ENCODE peak calls at places on chromosomes 5 and 9, in four cellular contexts. N, G, I and X are unnamed samples.

GRCh38 chr5:30040483-30041116 is 1152.9 kb upstream of the CDH6 start:
- DNase-seq in N (peak; percentile 73), G (peak; percentile 69), I (peak; percentile 15), X (peak; percentile 65)

GRCh38 chr5:109496112-109496511 is 86.3 kb upstream of the PJA2 start:
- DNase-seq in N (no peak), G (no peak), I (no peak), X (no peak)

GRCh38 chr5:95178046-95178651 is 106.7 kb downstream of the MCTP1 start:
- DNase-seq in N (peak; percentile 43), G (peak; percentile 7), I (peak; percentile 29), X (no peak)

GRCh38 chr9:114777841-114778240 is 28.0 kb downstream of the TNFSF15 start:
- DNase-seq in N (no peak), G (no peak), I (no peak), X (no peak)

GRCh38 chr9:69485466-69485865 is 160.5 kb downstream of the ENTREP1 start:
- DNase-seq in N (no peak), G (no peak), I (no peak), X (no peak)

GRCh38 chr9:22911632-22912031 is 465.0 kb downstream of the DMRTA1 start:
- DNase-seq in N (no peak), G (no peak), I (no peak), X (no peak)

GRCh38 chr9:22529426-22530199 is 83.0 kb downstream of the DMRTA1 start:
- DNase-seq in N (no peak), G (no peak), I (no peak), X (no peak)

GRCh38 chr9:32502459-32502858 is 23.5 kb downstream of the RIGI start:
- DNase-seq in N (no peak), G (no peak), I (peak; percentile 41), X (no peak)

GRCh38 chr5:135219868-135220267 is 179.2 kb downstream of the MACROH2A1 start:
- DNase-seq in N (no peak), G (no peak), I (no peak), X (no peak)

GRCh38 chr9:98993570-98993945 is 49.9 kb downstream of the COL15A1 start:
- DNase-seq in N (no peak), G (no peak), I (no peak), X (no peak)

GRCh38 chr5:10876345-10876744 is 115.3 kb upstream of the DAP start:
- DNase-seq in N (no peak), G (no peak), I (no peak), X (no peak)

GRCh38 chr9:98429613-98430012 is 174.2 kb upstream of the TBC1D2 start:
- DNase-seq in N (peak; percentile 49), G (no peak), I (no peak), X (no peak)

GRCh38 chr5:112795944-112796678 is 58.4 kb downstream of the APC start:
- DNase-seq in N (peak; percentile 39), G (peak; percentile 19), I (no peak), X (no peak)

GRCh38 chr5:141513627-141514329 is 24.9 kb downstream of the PCDHGC5 start:
- DNase-seq in N (peak; percentile 12), G (no peak), I (no peak), X (no peak)

GRCh38 chr9:107489144-107489673 is 360 bp downstream of the KLF4 start:
- DNase-seq in N (no peak), G (no peak), I (no peak), X (no peak)

GRCh38 chr5:129963359-129963758 is 59.1 kb downstream of the CHSY3 start:
- DNase-seq in N (no peak), G (no peak), I (no peak), X (no peak)

GRCh38 chr5:143231426-143231825 is 172.1 kb downstream of the NR3C1 start:
- DNase-seq in N (no peak), G (no peak), I (no peak), X (no peak)

GRCh38 chr5:84430863-84431663 is 46.4 kb upstream of the EDIL3 start:
- DNase-seq in N (no peak), G (no peak), I (no peak), X (no peak)

GRCh38 chr9:107246259-107247254 is 36.5 kb upstream of the RAD23B start:
- DNase-seq in N (peak; percentile 43), G (no peak), I (no peak), X (no peak)

GRCh38 chr9:104025109-104025508 is 69.0 kb upstream of the SMC2 start:
- DNase-seq in N (no peak), G (no peak), I (no peak), X (no peak)

GRCh38 chr5:93874491-93874890 is 133.1 kb upstream of the POU5F2 start:
- DNase-seq in N (no peak), G (no peak), I (no peak), X (no peak)

GRCh38 chr5:133680830-133681555 is 68.7 kb upstream of the FSTL4 start:
- DNase-seq in N (no peak), G (no peak), I (no peak), X (no peak)

GRCh38 chr5:107630184-107630583 is 40.6 kb downstream of the EFNA5 start:
- DNase-seq in N (no peak), G (no peak), I (no peak), X (no peak)

GRCh38 chr5:96566775-96567174 is 95.4 kb upstream of the CAST start:
- DNase-seq in N (no peak), G (no peak), I (no peak), X (no peak)

GRCh38 chr5:96565843-96566242 is 96.3 kb upstream of the CAST start:
- DNase-seq in N (peak; percentile 16), G (no peak), I (no peak), X (no peak)

GRCh38 chr5:96567188-96567587 is 95.0 kb upstream of the CAST start:
- DNase-seq in N (no peak), G (no peak), I (no peak), X (no peak)

GRCh38 chr5:96569770-96570169 is 92.4 kb upstream of the CAST start:
- DNase-seq in N (no peak), G (no peak), I (no peak), X (no peak)

DNA sequence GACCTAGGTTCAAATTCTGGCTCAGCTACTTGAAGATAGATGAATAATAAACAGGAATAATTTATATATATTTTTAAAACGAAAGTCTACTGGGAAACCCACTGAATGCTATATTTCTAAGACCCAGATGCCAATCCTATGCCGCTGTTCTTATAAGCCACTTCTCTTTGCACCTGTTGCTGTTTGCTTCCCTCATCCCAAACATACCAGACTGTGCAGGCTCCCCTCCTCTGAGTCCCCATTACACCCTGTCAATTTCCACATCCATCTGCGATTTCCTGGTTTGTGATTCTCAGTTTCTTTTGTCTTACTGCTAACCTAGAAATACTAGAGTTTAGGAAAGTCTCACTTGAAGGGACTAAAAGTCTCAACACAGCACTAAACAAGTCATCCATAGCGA is 92.8 kb upstream of the CAST start:
- DNase-seq in N (no peak), G (no peak), I (no peak), X (no peak)
- TF ChIP-seq TCF7L2 in N (no peak), G (no peak), I (no peak), X (no peak)

GRCh38 chr5:176538505-176538806 is 1.3 kb upstream of the RNF44 start:
- DNase-seq in N (peak; percentile 46), G (no peak), I (no peak), X (no peak)

GRCh38 chr5:176537608-176538504 is 654 bp upstream of the RNF44 start:
- DNase-seq in N (peak; percentile 99), G (peak; percentile 98), I (peak; percentile 99), X (peak; percentile 96)

GRCh38 chr5:176535655-176536131 is 1.5 kb downstream of the RNF44 start:
- DNase-seq in N (peak; percentile 39), G (peak; percentile 42), I (no peak), X (no peak)

GRCh38 chr5:176536132-176536901 is 885 bp downstream of the RNF44 start:
- DNase-seq in N (peak; percentile 87), G (peak; percentile 59), I (no peak), X (no peak)

DNA sequence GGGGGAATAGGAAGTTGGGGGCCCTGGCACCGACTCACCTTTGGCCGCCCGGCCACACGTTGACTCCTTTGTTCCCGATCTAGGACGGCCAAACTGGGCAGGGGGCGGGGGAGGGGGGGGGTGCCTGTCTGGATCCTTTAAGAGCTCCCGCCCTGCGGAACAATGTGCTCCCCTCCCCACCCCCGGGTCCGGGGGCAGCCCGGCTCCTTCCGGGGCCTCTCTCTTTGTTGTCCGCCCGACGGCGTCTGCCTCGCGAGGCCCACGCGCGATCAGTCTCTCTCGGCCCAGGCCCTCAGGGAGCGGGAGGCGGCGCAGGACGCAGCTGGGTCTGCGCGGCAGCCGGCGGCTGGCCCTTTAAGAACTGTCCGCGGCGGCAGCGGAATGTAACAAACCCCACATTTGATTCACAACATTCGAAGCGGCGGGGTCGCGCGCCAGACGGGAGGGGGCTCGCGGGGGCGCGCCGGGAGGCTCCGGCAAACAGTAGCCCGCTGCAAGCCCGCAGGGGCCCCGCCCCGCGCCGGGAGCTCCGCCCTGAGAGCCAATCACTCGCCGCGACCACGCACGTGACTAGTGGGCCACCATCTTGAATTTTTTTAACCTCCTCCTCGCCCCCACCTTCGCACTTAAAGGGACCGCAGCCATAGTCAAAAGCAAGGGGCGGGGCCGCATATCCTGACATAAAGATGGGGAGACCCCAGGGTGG is at the start of gene RNF44:
- DNase-seq in N (peak; percentile 98), G (peak; percentile 94), I (peak; percentile 94), X (peak; percentile 92)
- TF ChIP-seq REST in N (peak; percentile 49), G (peak; percentile 73), I (no peak), X (peak; percentile 54)

GRCh38 chr5:15002791-15003190 is 131.2 kb upstream of the ANKH start:
- DNase-seq in N (no peak), G (no peak), I (no peak), X (no peak)

GRCh38 chr5:15001512-15001911 is 129.9 kb upstream of the ANKH start:
- DNase-seq in N (no peak), G (no peak), I (no peak), X (no peak)

GRCh38 chr5:15003511-15003920 is 131.9 kb upstream of the ANKH start:
- DNase-seq in N (peak; percentile 68), G (peak; percentile 59), I (peak; percentile 46), X (peak; percentile 82)

GRCh38 chr5:15004506-15004905 is 132.9 kb upstream of the ANKH start:
- DNase-seq in N (no peak), G (no peak), I (no peak), X (no peak)

GRCh38 chr5:15002183-15002582 is 130.6 kb upstream of the ANKH start:
- DNase-seq in N (no peak), G (no peak), I (no peak), X (no peak)
- TF ChIP-seq TCF7L2 in N (no peak), G (no peak), I (no peak), X (no peak)

GRCh38 chr9:71210326-71210725 is 88.9 kb upstream of the TRPM3 start:
- DNase-seq in N (no peak), G (no peak), I (no peak), X (no peak)

GRCh38 chr9:71213633-71214032 is 92.2 kb upstream of the TRPM3 start:
- DNase-seq in N (no peak), G (no peak), I (no peak), X (no peak)

GRCh38 chr9:71209890-71210289 is 88.5 kb upstream of the TRPM3 start:
- DNase-seq in N (peak; percentile 8), G (no peak), I (no peak), X (no peak)
- TF ChIP-seq REST in N (no peak), G (no peak), I (no peak), X (no peak)

GRCh38 chr9:18189876-18190670 is 283.9 kb upstream of the ADAMTSL1 start:
- DNase-seq in N (no peak), G (no peak), I (no peak), X (no peak)
- TF ChIP-seq TCF7L2 in N (no peak), G (no peak), I (no peak), X (no peak)